ENCODE peak calls at places on chromosomes 7 and 10, in six cellular contexts. Z, J, D, O, A and M are unnamed samples.

GRCh38 chr7:132225216-132226030 is 350.8 kb downstream of the PLXNA4 start:
- DNase-seq in O (no peak), D (no peak), Z (no peak), A (no peak), J (no peak), M (no peak)

GRCh38 chr10:52566471-52567246 is 205.9 kb downstream of the MBL2 start:
- DNase-seq in O (peak), Z (no peak), D (no peak), A (peak), J (no peak), M (no peak)

GRCh38 chr10:108167766-108168165 is 1003.3 kb upstream of the SORCS1 start:
- DNase-seq in O (no peak), A (no peak), D (no peak), Z (no peak), J (no peak), M (no peak)

GRCh38 chr7:17521437-17521836 is 223.0 kb downstream of the AHR start:
- DNase-seq in O (peak), D (no peak), Z (no peak), J (no peak), A (no peak), M (no peak)

GRCh38 chr10:126041804-126042231 is 145.5 kb downstream of the FANK1 start:
- DNase-seq in Z (peak), O (no peak), A (peak), D (peak), J (no peak), M (peak)

GRCh38 chr7:51316262-51316665 is 345 bp downstream of the COBL start:
- DNase-seq in J (peak), D (no peak), O (no peak), Z (no peak), A (peak), M (no peak)

GRCh38 chr7:129865093-129865931 is 87.4 kb downstream of the UBE2H start:
- DNase-seq in D (no peak), O (peak), Z (no peak), A (no peak), J (no peak), M (no peak)

GRCh38 chr7:105751054-105751453 is 125.3 kb downstream of the ATXN7L1 start:
- DNase-seq in D (no peak), J (no peak), O (no peak), A (no peak), Z (no peak), M (no peak)

GRCh38 chr7:1123721-1124120 is 35.8 kb downstream of the GPER1 start:
- DNase-seq in D (no peak), Z (no peak), O (peak), J (no peak), A (no peak), M (peak)